ENCODE peak calls at places on chromosomes 3 and 15, in six cellular contexts. A, Z, I, J, R and B are unnamed samples.

GRCh38 chr15:32657198-32657886 is 15.8 kb downstream of the SCG5 start:
- DNase-seq in A (no peak), Z (no peak), I (no peak), J (no peak), R (no peak), B (no peak)

GRCh38 chr3:101890716-101891115 is 41.4 kb downstream of the NFKBIZ start:
- DNase-seq in A (no peak), Z (no peak), I (peak; percentile 50), J (no peak), R (no peak), B (no peak)

GRCh38 chr3:52845157-52845556 is 10.3 kb upstream of the MUSTN1 start:
- DNase-seq in A (no peak), Z (peak; percentile 49), I (no peak), J (no peak), R (no peak), B (no peak)

GRCh38 chr3:12994607-12995388 is 78.4 kb downstream of the IQSEC1 start:
- DNase-seq in A (peak; percentile 59), Z (peak; percentile 78), I (peak; percentile 73), J (peak; percentile 20), R (peak; percentile 81), B (peak; percentile 93)

GRCh38 chr3:138137901-138138300 is 5.7 kb upstream of the A4GNT start:
- DNase-seq in A (no peak), Z (no peak), I (no peak), J (no peak), R (no peak), B (no peak)

GRCh38 chr3:140610544-140610943 is 67.3 kb upstream of the TRIM42 start:
- DNase-seq in A (no peak), Z (no peak), I (no peak), J (no peak), R (no peak), B (no peak)

GRCh38 chr3:179526989-179527391 is 35.7 kb upstream of the ACTL6A start:
- DNase-seq in A (peak; percentile 57), Z (no peak), I (peak; percentile 63), J (no peak), R (no peak), B (no peak)

GRCh38 chr3:71447803-71448202 is 135.7 kb downstream of the FOXP1 start:
- DNase-seq in A (no peak), Z (no peak), I (no peak), J (no peak), R (no peak), B (no peak)

GRCh38 chr3:94481499-94481898 is 418.6 kb downstream of the NSUN3 start:
- DNase-seq in A (no peak), Z (no peak), I (no peak), J (no peak), R (no peak), B (no peak)